ENCODE peak calls at places on chromosome 12, in four cellular contexts. I is hippocampal formation; Y is activated CD8-positive, alpha-beta memory T cell treated with anti-CD3 and anti-CD28 coated beads for 24 hours; U is ACHN. R is an unnamed sample.

GRCh38 chr12:124914392-124915248 is at the start of gene UBC:
- DNase-seq in I (no peak), Y (peak), U (peak), R (peak)

GRCh38 chr12:53207042-53207441 is at the start of gene ITGB7:
- DNase-seq in I (no peak), Y (peak), U (no peak), R (no peak)

GRCh38 chr12:106062693-106063092 is 76.1 kb downstream of the NUAK1 start:
- DNase-seq in I (no peak), Y (no peak), U (no peak), R (no peak)

GRCh38 chr12:11209098-11209497 is 22.4 kb upstream of the TAS2R42 start:
- DNase-seq in I (no peak), Y (no peak), U (no peak), R (no peak)

GRCh38 chr12:108307006-108307405 is 32.1 kb downstream of the CMKLR1 start:
- DNase-seq in I (peak), Y (no peak), U (peak), R (no peak)

GRCh38 chr12:98591209-98591608 is 2.3 kb upstream of the SLC25A3 start:
- DNase-seq in I (no peak), Y (no peak), U (no peak), R (no peak)

GRCh38 chr12:64609543-64610091 is 678 bp upstream of the RASSF3 start:
- DNase-seq in I (no peak), Y (no peak), U (peak), R (peak)

GRCh38 chr12:131928765-131929529 is at the start of gene PUS1:
- DNase-seq in I (peak), Y (peak), U (peak), R (peak)

GRCh38 chr12:68835333-68835908 is 27.4 kb downstream of the MDM2 start:
- DNase-seq in I (no peak), Y (no peak), U (no peak), R (peak)

GRCh38 chr12:69071091-69071370 is 138.1 kb upstream of the CPM start:
- DNase-seq in I (no peak), Y (no peak), U (no peak), R (no peak)

GRCh38 chr12:45234134-45234865 is 18.4 kb downstream of the ANO6 start:
- DNase-seq in I (no peak), Y (no peak), U (peak), R (peak)

GRCh38 chr12:49253033-49253623 is 11.8 kb upstream of the TUBA1C start:
- DNase-seq in I (no peak), Y (no peak), U (no peak), R (no peak)

GRCh38 chr12:128798543-128799341 is 25.0 kb downstream of the SLC15A4 start:
- DNase-seq in I (no peak), Y (no peak), U (peak), R (no peak)

GRCh38 chr12:1993871-1994371 is 10.3 kb downstream of the DCP1B start:
- DNase-seq in I (no peak), Y (no peak), U (no peak), R (peak)

GRCh38 chr12:14960548-14961465 is 594 bp downstream of the ARHGDIB start:
- DNase-seq in I (no peak), Y (no peak), U (no peak), R (peak)

GRCh38 chr12:50618864-50619609 is 114.3 kb downstream of the DIP2B start:
- DNase-seq in I (no peak), Y (no peak), U (peak), R (no peak)

GRCh38 chr12:110861729-110862128 is 14.9 kb downstream of the CCDC63 start:
- DNase-seq in I (no peak), Y (no peak), U (no peak), R (no peak)

GRCh38 chr12:837548-837947 is 85.2 kb downstream of the WNK1 start:
- DNase-seq in I (no peak), Y (no peak), U (no peak), R (no peak)